ENCODE peak calls at places on chromosomes 3 and 15, in eight cellular contexts. B is activated naive CD4-positive, alpha-beta T cell; O is upper lobe of right lung; X is cardiac septum; V is stimulated activated CD8-positive, alpha-beta memory T cell treated with anti-CD3 and anti-CD28 coated beads, Interleukin-4, amount 100 ng/mL, for 24 hours; N is brain microvascular endothelial cell; M is iPS DF 19.7; U is head of caudate nucleus. F is an unnamed sample.

GRCh38 chr3:61829301-61830110 is 268.1 kb downstream of the PTPRG start:
- DNase-seq in X (no peak), M (no peak), O (no peak), B (no peak), N (no peak), U (no peak), V (no peak), F (no peak)

GRCh38 chr3:47617061-47618010 is 38.7 kb upstream of the CSPG5 start:
- DNase-seq in V (no peak), M (no peak), O (no peak), U (no peak), B (no peak), X (no peak), N (no peak), F (no peak)

GRCh38 chr3:126923423-126923822 is 59.5 kb upstream of the PLXNA1 start:
- DNase-seq in B (no peak), X (no peak), U (no peak), N (no peak), M (no peak), V (no peak), O (no peak), F (no peak)

GRCh38 chr15:45095661-45096060 is 18.3 kb downstream of the DUOX2 start:
- DNase-seq in X (peak), V (no peak), M (no peak), O (no peak), B (no peak), U (no peak), N (no peak), F (no peak)

GRCh38 chr15:48451736-48452135 is 120.5 kb downstream of the DUT start:
- DNase-seq in V (no peak), X (no peak), B (no peak), O (no peak), U (no peak), N (no peak), M (no peak), F (no peak)

GRCh38 chr3:133038089-133038730 is at the start of gene TMEM108:
- DNase-seq in X (no peak), V (no peak), O (peak), N (peak), U (peak), M (peak), B (peak), F (peak)

GRCh38 chr3:63937661-63938651 is 25.8 kb upstream of the SCAANT1 start:
- DNase-seq in N (no peak), O (no peak), U (no peak), V (no peak), B (no peak), X (peak), M (no peak), F (no peak)

GRCh38 chr3:156246939-156247725 is 126.8 kb downstream of the KCNAB1 start:
- DNase-seq in V (no peak), U (no peak), M (no peak), O (no peak), N (no peak), B (no peak), X (no peak), F (no peak)

GRCh38 chr3:125110016-125110875 is 54.4 kb upstream of the HEG1 start:
- DNase-seq in B (no peak), X (no peak), N (peak), U (no peak), M (no peak), O (no peak), V (no peak), F (no peak)

GRCh38 chr3:78665776-78666457 is 1101.9 kb downstream of the ROBO1 start:
- DNase-seq in U (no peak), X (no peak), V (no peak), B (no peak), O (no peak), M (no peak), N (no peak), F (no peak)

GRCh38 chr3:11716576-11717250 is 73.0 kb upstream of the VGLL4 start:
- DNase-seq in N (no peak), O (no peak), M (no peak), U (no peak), X (no peak), V (no peak), B (no peak), F (no peak)

GRCh38 chr3:53252105-53252946 is 3.5 kb downstream of the TKT start:
- DNase-seq in U (no peak), V (no peak), B (no peak), N (no peak), X (no peak), O (no peak), M (no peak), F (no peak)

GRCh38 chr3:127525373-127525772 is 65.2 kb downstream of the TPRA1 start:
- DNase-seq in N (peak), O (no peak), U (no peak), B (no peak), X (no peak), M (no peak), V (no peak), F (no peak)

GRCh38 chr3:41716391-41716910 is 245.5 kb downstream of the ULK4 start:
- DNase-seq in M (no peak), V (no peak), O (no peak), B (no peak), N (no peak), U (no peak), X (no peak), F (no peak)

GRCh38 chr3:45134758-45135521 is 11.2 kb downstream of the CDCP1 start:
- DNase-seq in N (no peak), O (no peak), B (no peak), V (no peak), U (no peak), M (no peak), X (no peak), F (no peak)

GRCh38 chr15:37824717-37825382 is 109.6 kb upstream of the TMCO5A start:
- DNase-seq in M (no peak), N (peak), O (no peak), B (no peak), U (no peak), X (no peak), V (no peak), F (no peak)

F was measured in cerebellar nuclear complex.